ENCODE peak calls at places on chromosomes 3 and 15, in nine cellular contexts. Q, R, D, G, V, L, A, M and O are unnamed samples.
A peak's percentile ranks its signal among the peaks of the same experiment; 100 is the strongest.

GRCh38 chr3:126211569-126211968 is 31.2 kb upstream of the ALDH1L1 start:
- DNase-seq in D (no peak), G (no peak), L (peak; percentile 58), A (no peak), M (no peak), R (no peak), Q (no peak), V (no peak), O (no peak)

GRCh38 chr15:91548588-91548987 is 304.9 kb upstream of the SLCO3A1 start:
- DNase-seq in G (no peak), L (no peak), Q (no peak), R (peak; percentile 72), M (no peak), A (no peak), D (peak; percentile 11), V (no peak), O (no peak)

GRCh38 chr3:139236336-139236735 is 107.5 kb upstream of the MRPS22 start:
- DNase-seq in M (no peak), A (no peak), G (no peak), D (no peak), V (no peak), R (no peak), L (no peak), Q (no peak), O (no peak)

GRCh38 chr3:194554488-194555098 is 67.8 kb upstream of the ATP13A3 start:
- DNase-seq in G (no peak), L (no peak), V (peak; percentile 80), R (no peak), A (no peak), Q (no peak), M (no peak), D (no peak), O (no peak)

GRCh38 chr3:78517932-78518331 is 1249.9 kb downstream of the ROBO1 start:
- DNase-seq in R (no peak), D (no peak), A (no peak), M (no peak), Q (no peak), L (no peak), V (no peak), G (no peak), O (no peak)

GRCh38 chr3:141707741-141708203 is 30.3 kb upstream of the RNF7 start:
- DNase-seq in G (no peak), A (no peak), R (no peak), V (no peak), D (peak; percentile 64), L (no peak), Q (no peak), M (no peak), O (no peak)

GRCh38 chr15:92906563-92907081 is 6.5 kb downstream of the CHD2 start:
- DNase-seq in D (peak; percentile 74), R (no peak), L (no peak), G (no peak), Q (no peak), V (peak; percentile 54), M (no peak), A (no peak), O (peak; percentile 83)

GRCh38 chr3:11733914-11734313 is 90.2 kb upstream of the VGLL4 start:
- DNase-seq in L (no peak), M (no peak), Q (no peak), D (no peak), G (no peak), R (no peak), A (no peak), V (no peak), O (no peak)

GRCh38 chr3:169264711-169265110 is 398.8 kb downstream of the MECOM start:
- DNase-seq in A (peak; percentile 66), L (no peak), Q (no peak), G (no peak), M (peak; percentile 69), V (peak; percentile 45), D (peak; percentile 44), R (peak; percentile 48), O (no peak)

GRCh38 chr3:159994182-159994581 is 5.5 kb downstream of the IL12A start:
- DNase-seq in A (no peak), L (no peak), Q (no peak), G (no peak), D (peak; percentile 54), M (no peak), V (peak; percentile 34), R (no peak), O (no peak)
- TF ChIP-seq POLR2A in A (no peak), L (no peak), Q (no peak), G (no peak), D (no peak), M (no peak), V (no peak), R (no peak), O (no peak)

DNA sequence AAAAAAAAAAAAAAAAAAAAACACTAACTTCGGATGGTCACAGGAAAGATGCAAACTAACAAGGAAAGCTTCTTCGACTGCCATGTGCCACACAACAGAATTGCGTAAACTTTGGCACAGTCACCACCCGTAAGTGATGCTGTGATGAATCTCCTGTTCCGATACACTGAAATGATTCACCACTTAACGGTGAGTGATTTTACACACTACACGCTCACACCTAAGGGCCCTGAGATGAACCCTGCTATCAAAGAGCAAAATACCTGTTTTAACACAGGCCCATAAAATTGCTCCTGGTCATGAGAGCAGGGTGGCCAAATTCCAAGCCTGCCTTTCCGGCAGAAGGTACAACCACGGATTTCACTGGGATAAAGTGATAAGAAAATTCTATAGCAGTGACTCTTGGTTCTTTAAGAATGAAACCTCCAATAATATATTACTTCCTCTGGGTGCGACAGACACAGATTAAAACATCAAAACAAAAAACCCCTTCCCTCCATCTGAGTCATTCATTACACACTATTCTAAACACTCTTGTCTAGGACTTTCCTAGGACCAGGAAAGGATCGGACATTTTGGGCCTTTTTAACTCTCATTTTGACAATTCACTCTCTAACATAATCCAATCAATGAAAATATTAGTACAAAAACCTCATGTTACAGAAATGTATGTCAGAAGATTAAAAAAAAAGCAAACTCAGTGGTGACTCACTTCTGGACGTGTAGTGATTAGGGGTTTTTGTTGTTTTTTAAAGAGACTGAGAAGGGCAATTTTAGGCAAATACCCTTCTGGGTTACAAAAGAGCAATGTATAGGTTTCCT is 28.3 kb downstream of the LRIG1 start:
- DNase-seq in R (no peak), D (peak; percentile 88), A (peak; percentile 54), G (no peak), M (no peak), Q (no peak), L (no peak), V (no peak), O (no peak)
- TF ChIP-seq POLR2A in R (no peak), D (peak; percentile 55), A (no peak), G (no peak), M (no peak), Q (no peak), L (no peak), V (no peak), O (no peak)

DNA sequence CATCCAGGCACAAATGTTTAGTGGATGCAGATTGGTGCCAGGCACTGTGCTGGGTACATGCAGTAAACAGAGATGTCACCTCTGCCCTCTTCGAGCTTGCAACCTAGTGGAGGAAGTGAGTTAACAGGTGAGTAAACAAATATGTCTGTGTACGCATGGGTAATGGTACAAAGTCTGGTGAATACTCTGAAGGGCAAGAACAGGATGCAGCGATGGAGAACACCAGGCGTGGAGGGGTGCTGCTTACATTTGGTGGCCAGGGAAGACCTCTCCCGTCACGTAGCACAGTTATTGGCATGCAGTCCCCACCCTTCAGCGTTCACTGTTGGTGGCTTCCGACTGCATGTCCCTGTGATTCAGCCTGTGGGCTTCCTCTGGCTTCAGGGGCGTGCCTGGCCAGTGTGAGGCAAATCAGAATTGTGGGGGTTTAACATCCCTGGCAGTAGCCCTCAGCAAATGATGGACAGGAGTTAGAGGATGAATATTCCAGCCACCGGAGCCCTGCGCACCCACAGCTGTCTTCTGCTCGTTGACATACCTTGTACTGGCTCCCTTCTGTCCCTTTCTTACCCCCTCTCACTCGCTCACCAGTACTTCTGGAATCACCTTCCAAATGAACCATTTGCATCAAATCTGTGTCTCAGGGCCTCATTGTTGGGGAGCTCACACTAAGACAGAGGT is 9.1 kb upstream of the HDAC11 start:
- DNase-seq in V (no peak), G (no peak), A (peak; percentile 45), M (no peak), L (no peak), Q (no peak), D (no peak), R (no peak), O (no peak)
- TF ChIP-seq POLR2A in V (no peak), G (no peak), A (no peak), M (no peak), L (no peak), Q (no peak), D (no peak), R (no peak), O (no peak)

GRCh38 chr3:157102098-157102497 is 57.8 kb downstream of the CCNL1 start:
- DNase-seq in V (no peak), R (no peak), M (no peak), Q (no peak), L (no peak), D (no peak), A (no peak), G (no peak), O (no peak)

GRCh38 chr3:157104521-157104920 is 55.4 kb downstream of the CCNL1 start:
- DNase-seq in V (no peak), Q (no peak), A (no peak), L (peak; percentile 79), G (no peak), M (no peak), D (peak; percentile 48), R (no peak), O (no peak)

GRCh38 chr3:157103860-157104259 is 56.1 kb downstream of the CCNL1 start:
- DNase-seq in G (no peak), V (no peak), Q (no peak), A (no peak), M (no peak), R (no peak), D (no peak), L (no peak), O (no peak)

GRCh38 chr3:157101470-157101869 is 58.5 kb downstream of the CCNL1 start:
- DNase-seq in D (no peak), L (no peak), Q (no peak), G (no peak), R (no peak), M (no peak), V (no peak), A (no peak), O (no peak)

GRCh38 chr3:157103280-157103679 is 56.7 kb downstream of the CCNL1 start:
- DNase-seq in G (no peak), L (no peak), A (no peak), Q (no peak), D (no peak), V (no peak), M (no peak), R (no peak), O (no peak)
- TF ChIP-seq POLR2A in G (no peak), L (no peak), A (no peak), Q (no peak), D (no peak), V (no peak), M (no peak), R (no peak), O (no peak)